ENCODE peak calls at places on chromosome 14, in four cellular contexts. K is natural killer cell, L is AG04449, Z is lung. C is an unnamed sample.
A peak's percentile ranks its signal among the peaks of the same experiment; 100 is the strongest.

GRCh38 chr14:64910847-64911495 is 3.3 kb upstream of the CHURC1 start:
- DNase-seq in Z (no peak), K (no peak), L (no peak), C (no peak)

GRCh38 chr14:88612981-88613380 is 50.1 kb downstream of the ZC3H14 start:
- DNase-seq in K (no peak), L (no peak), Z (no peak), C (no peak)

GRCh38 chr14:87899228-87899627 is 93.8 kb downstream of the GALC start:
- DNase-seq in K (no peak), Z (no peak), L (no peak), C (no peak)

GRCh38 chr14:54600685-54601084 is 33.8 kb downstream of the SAMD4A start:
- DNase-seq in L (peak; percentile 80), K (no peak), Z (no peak), C (no peak)

GRCh38 chr14:38238881-38239280 is 17.0 kb downstream of the CLEC14A start:
- DNase-seq in Z (no peak), L (no peak), K (no peak), C (no peak)

GRCh38 chr14:58066115-58066514 is 85.9 kb downstream of the ARMH4 start:
- DNase-seq in K (no peak), L (no peak), Z (no peak), C (no peak)

GRCh38 chr14:65412881-65413738 is 580 bp downstream of the FUT8 start:
- DNase-seq in L (no peak), K (peak; percentile 15), Z (peak; percentile 64), C (no peak)

GRCh38 chr14:80519002-80519401 is 307.7 kb upstream of the DIO2 start:
- DNase-seq in K (no peak), Z (no peak), L (no peak), C (no peak)

GRCh38 chr14:54852215-54852614 is 50.4 kb downstream of the GCH1 start:
- DNase-seq in K (no peak), L (no peak), Z (no peak), C (no peak)

GRCh38 chr14:72577521-72577920 is 316.4 kb downstream of the DPF3 start:
- DNase-seq in K (no peak), Z (no peak), L (no peak), C (no peak)

GRCh38 chr14:65279958-65280357 is 132.6 kb upstream of the FUT8 start:
- DNase-seq in Z (no peak), K (no peak), L (no peak), C (no peak)

GRCh38 chr14:19823765-19824164 is 20.2 kb downstream of the OR4N2 start:
- DNase-seq in K (no peak), Z (no peak), L (no peak), C (no peak)

GRCh38 chr14:56995010-56995409 is 184.7 kb upstream of the OTX2 start:
- DNase-seq in Z (no peak), K (no peak), L (no peak), C (no peak)

GRCh38 chr14:64789696-64790095 is 85.5 kb downstream of the PLEKHG3 start:
- DNase-seq in L (no peak), Z (no peak), K (no peak), C (no peak)

GRCh38 chr14:30223966-30224365 is 296.3 kb upstream of the PRKD1 start:
- DNase-seq in K (no peak), Z (peak; percentile 37), L (no peak), C (no peak)

GRCh38 chr14:22386924-22387775 is 201.9 kb downstream of the DAD1 start:
- DNase-seq in K (peak; percentile 64), Z (peak; percentile 76), L (no peak), C (peak; percentile 79)

GRCh38 chr14:104820669-104821228 is 19.8 kb downstream of the ZBTB42 start:
- DNase-seq in L (no peak), K (no peak), Z (peak; percentile 68), C (no peak)

GRCh38 chr14:73700325-73700724 is 13.9 kb downstream of the PNMA1 start:
- DNase-seq in K (no peak), L (no peak), Z (no peak), C (no peak)

GRCh38 chr14:97486601-97487120 is 689.5 kb downstream of the VRK1 start:
- DNase-seq in Z (no peak), K (no peak), L (no peak), C (no peak)

GRCh38 chr14:68144051-68144681 is 324.6 kb downstream of the RAD51B start:
- DNase-seq in Z (no peak), K (no peak), L (no peak), C (no peak)

GRCh38 chr14:26175659-26176058 is 422.2 kb downstream of the NOVA1 start:
- DNase-seq in L (no peak), Z (no peak), K (no peak), C (no peak)

GRCh38 chr14:26174395-26174794 is 423.4 kb downstream of the NOVA1 start:
- DNase-seq in K (no peak), L (no peak), Z (no peak), C (no peak)

DNA sequence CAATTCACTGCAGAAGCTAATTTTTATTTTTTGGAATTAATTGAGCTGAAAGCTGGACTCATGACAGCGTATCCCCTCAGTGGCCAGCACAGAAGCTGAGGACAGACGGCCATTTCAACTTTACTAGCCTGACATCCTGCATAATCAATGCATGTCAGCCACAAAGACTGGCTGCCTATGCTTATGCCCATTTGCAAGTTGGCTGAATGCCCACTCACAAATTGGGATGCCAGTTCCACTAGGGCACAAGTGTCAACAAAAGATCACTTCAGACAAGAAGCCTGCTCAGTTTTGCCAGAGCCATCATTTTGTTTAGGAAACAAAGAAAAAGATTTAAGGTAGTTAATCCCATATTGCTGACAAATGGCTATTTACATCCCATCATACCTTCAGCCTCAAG is 417.6 kb downstream of the NOVA1 start:
- DNase-seq in L (no peak), Z (no peak), K (no peak), C (no peak)
- TF ChIP-seq CTCF in L (no peak), Z (no peak), K (no peak), C (no peak)

GRCh38 chr14:61764342-61765122 is 2.3 kb downstream of the SNAPC1 start:
- DNase-seq in K (no peak), Z (no peak), L (no peak), C (no peak)

GRCh38 chr14:61761959-61762786 is at the start of gene SNAPC1:
- DNase-seq in K (peak; percentile 95), L (peak; percentile 80), Z (peak; percentile 97), C (peak; percentile 92)

GRCh38 chr14:61765225-61765943 is 3.2 kb downstream of the SNAPC1 start:
- DNase-seq in K (no peak), L (no peak), Z (no peak), C (no peak)

GRCh38 chr14:61759878-61760277 is 2.3 kb upstream of the SNAPC1 start:
- DNase-seq in L (no peak), K (no peak), Z (no peak), C (no peak)

DNA sequence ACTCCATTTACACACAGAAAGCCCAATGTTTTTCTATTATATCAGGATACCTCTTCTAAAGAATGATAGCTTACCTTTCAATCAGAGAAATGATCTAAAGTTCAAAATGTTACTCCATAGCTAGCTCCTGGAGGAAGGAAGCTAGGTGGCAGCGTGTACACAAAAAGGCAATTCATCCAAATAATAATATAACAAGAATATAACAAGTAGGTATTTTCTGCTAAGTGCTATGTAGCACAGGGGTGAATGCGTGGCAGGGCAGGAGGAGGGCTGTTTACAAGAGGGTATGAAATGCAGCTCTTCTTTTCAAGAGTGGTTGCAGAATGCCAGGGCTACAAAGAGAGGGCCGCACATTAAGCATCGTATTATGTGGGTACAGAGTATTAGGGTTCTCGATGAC is 663 bp upstream of the SNAPC1 start:
- DNase-seq in L (no peak), Z (no peak), K (no peak), C (no peak)
- TF ChIP-seq CTCF in L (no peak), Z (no peak), K (no peak), C (no peak)

GRCh38 chr14:102095871-102096568 is 9.2 kb upstream of the HSP90AA1 start:
- DNase-seq in Z (no peak), K (no peak), L (no peak), C (no peak)
- TF ChIP-seq CTCF in Z (no peak), K (no peak), L (peak; percentile 19), C (no peak)

GRCh38 chr14:91372680-91373495 is 44.7 kb downstream of the CCDC88C start:
- DNase-seq in K (peak; percentile 48), Z (no peak), L (no peak), C (no peak)
- TF ChIP-seq CTCF in K (no peak), Z (no peak), L (no peak), C (no peak)

DNA sequence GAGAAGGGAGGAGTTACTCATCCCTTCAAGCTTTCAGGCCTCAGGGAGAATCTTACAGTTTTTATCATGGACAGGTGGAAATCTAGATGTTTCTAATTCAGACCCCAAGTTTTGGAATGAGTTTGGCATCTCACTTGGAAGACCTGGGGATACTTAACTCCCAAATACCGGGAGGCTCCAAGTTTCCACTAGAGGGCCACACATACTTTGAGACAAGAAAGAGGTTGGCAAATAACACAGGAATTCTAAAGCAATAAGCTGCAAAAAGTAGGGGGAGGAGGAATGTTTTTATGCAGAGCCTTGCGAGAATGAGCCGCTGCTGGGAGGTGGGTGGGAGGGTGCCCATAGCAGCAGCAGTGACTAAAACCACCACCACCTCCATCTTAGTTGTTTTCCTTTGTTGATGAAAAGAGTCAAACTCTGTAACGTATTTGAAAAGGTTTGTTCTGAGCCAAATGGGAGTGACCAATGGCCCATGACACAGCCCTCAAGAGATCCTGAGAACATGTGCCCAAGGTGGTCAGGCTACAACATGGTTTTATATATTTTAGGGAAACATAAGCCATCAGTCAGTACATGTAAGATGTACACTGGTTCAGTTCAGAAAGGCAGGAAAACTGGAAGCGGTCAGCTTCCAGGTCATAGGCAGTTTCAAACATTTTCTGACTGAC is 34.2 kb upstream of the RNASE1 start:
- DNase-seq in Z (no peak), L (no peak), K (no peak), C (no peak)
- TF ChIP-seq CTCF in Z (peak; percentile 3), L (peak; percentile 7), K (no peak), C (peak; percentile 66)

GRCh38 chr14:48805315-48805714 is 780.9 kb downstream of the RPS29 start:
- DNase-seq in L (no peak), Z (no peak), K (no peak), C (no peak)
- TF ChIP-seq CTCF in L (no peak), Z (no peak), K (no peak), C (no peak)

C was measured in type B pancreatic cell.